ENCODE peak calls at places on chromosomes 16 and 17, in six cellular contexts. D, F, R, M, U and X are unnamed samples.

GRCh38 chr17:66540131-66540781 is 237.8 kb downstream of the PRKCA start:
- DNase-seq in U (peak; percentile 37), D (no peak), R (peak; percentile 35), F (no peak), M (peak; percentile 95), X (no peak)

GRCh38 chr17:78144146-78144719 is 2.0 kb upstream of the C17orf99 start:
- DNase-seq in F (no peak), U (no peak), M (peak; percentile 59), D (no peak), R (peak; percentile 92), X (no peak)

GRCh38 chr17:48439875-48440505 is 10.0 kb upstream of the SKAP1 start:
- DNase-seq in U (peak; percentile 42), F (no peak), D (peak; percentile 56), M (no peak), R (no peak), X (peak; percentile 43)

GRCh38 chr16:23572394-23572793 is 14.9 kb downstream of the UBFD1 start:
- DNase-seq in U (no peak), M (no peak), R (no peak), F (no peak), D (no peak), X (no peak)

GRCh38 chr16:55552621-55553020 is 13.9 kb upstream of the CAPNS2 start:
- DNase-seq in R (no peak), F (no peak), M (peak; percentile 86), U (no peak), D (no peak), X (no peak)

GRCh38 chr17:77163521-77164280 is 22.9 kb downstream of the SEC14L1 start:
- DNase-seq in D (no peak), U (no peak), R (no peak), F (no peak), M (no peak), X (no peak)

GRCh38 chr17:19766016-19766415 is 17.9 kb upstream of the ALDH3A1 start:
- DNase-seq in M (no peak), U (no peak), R (no peak), D (no peak), F (no peak), X (no peak)

GRCh38 chr17:49108318-49108717 is 24.3 kb upstream of the B4GALNT2 start:
- DNase-seq in D (no peak), U (no peak), R (no peak), M (peak; percentile 91), F (peak; percentile 52), X (no peak)

GRCh38 chr17:57484081-57484666 is 227.9 kb downstream of the MSI2 start:
- DNase-seq in R (no peak), D (no peak), M (peak; percentile 75), F (no peak), U (no peak), X (no peak)

DNA sequence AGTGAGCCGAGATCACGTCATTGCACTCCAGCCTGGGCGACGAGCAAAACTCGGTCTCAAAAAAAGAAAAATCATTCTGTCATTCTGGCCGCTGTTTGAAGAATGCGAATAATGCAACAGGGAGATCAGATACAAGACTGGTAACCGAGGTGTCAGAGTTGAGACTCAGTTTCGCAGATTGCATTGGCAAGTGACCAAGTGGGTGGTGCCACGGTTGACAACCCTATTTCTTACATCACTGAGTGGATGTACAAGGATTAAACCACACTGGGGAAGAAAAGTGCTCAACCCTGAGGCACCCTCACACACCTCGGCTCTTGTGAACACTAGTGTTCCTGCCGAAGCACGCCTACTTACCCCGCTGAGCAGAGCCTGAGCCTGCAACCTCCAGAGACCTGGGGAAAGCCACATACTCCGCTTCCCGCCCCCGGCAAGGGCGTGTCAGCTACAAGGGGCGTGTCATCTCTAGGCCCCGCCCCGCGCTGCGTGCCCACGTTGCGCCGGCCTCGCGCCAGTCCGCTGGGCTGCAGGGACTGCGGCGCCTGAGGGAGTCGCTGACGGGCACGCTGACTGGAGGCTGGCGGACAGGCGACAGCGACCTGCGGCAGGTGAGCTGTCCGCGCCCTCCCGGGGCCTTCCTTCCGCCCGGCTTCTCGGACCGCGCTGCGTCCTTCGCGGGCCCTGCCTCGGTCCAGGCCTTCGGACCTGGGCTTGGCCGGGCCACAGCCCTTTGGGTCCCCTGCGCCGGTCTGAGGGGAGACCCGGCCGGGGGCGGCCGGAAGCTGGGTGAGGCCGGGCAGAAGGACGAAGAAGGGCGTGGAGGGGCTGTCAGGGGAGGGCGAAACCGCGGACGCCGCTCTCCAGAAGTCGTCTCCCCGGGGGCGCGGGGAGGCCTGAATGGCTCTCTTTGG is at the start of gene HMOX2:
- DNase-seq in M (peak; percentile 85), F (peak; percentile 93), D (peak; percentile 95), R (peak; percentile 93), U (peak; percentile 91), X (peak; percentile 92)
- TF ChIP-seq CTCF in M (peak; percentile 34), F (peak; percentile 54), D (peak; percentile 30), R (peak; percentile 52), U (peak; percentile 18), X (peak; percentile 40)

GRCh38 chr16:48113471-48113870 is 42.3 kb downstream of the ABCC12 start:
- DNase-seq in U (no peak), D (no peak), F (no peak), M (no peak), R (no peak), X (no peak)
- TF ChIP-seq CTCF in U (no peak), D (no peak), F (no peak), M (no peak), R (no peak), X (no peak)

GRCh38 chr17:67546578-67547527 is 169.8 kb downstream of the PITPNC1 start:
- DNase-seq in M (peak; percentile 55), F (no peak), D (no peak), U (no peak), R (peak; percentile 60), X (no peak)
- TF ChIP-seq CTCF in M (peak; percentile 5), F (no peak), D (no peak), U (no peak), R (peak; percentile 39), X (no peak)

DNA sequence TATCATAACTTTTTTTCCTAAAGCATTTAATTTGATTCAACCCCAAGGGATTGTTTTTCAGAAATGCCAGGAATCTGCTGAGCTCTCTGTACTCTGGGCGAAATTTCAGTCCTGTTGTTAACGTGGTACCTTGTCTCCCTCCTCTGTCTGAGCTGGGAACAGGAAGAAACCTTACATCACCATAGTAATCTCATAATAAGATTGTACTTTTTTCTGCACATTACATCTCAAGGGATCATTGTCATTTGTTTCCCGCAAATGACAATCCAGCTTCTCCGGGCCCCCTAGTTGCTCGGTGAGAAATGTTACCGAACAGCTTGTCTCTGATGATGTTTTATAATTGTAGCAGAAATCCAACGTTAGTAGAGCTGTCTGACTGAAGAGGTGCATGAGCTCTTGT is 152.7 kb upstream of the ERCC4 start:
- DNase-seq in D (no peak), R (no peak), U (peak; percentile 4), M (no peak), F (no peak), X (no peak)
- TF ChIP-seq CTCF in D (no peak), R (peak; percentile 31), U (peak; percentile 21), M (no peak), F (peak; percentile 30), X (no peak)